ENCODE peak calls at places on chromosome 13, in six cellular contexts. I is stimulated activated CD8-positive, alpha-beta memory T cell treated with anti-CD3 and anti-CD28 coated beads, Interleukin-7, amount 100 ng/mL, for 1 hour; D is A549; K is activated T-helper 1 cell treated with Interleukin-2 at 50 U/mL for 16 hours; U is midbrain; X is type B pancreatic cell. L is an unnamed sample.
A peak's percentile ranks its signal among the peaks of the same experiment; 100 is the strongest.

GRCh38 chr13:24052547-24052981 is 108.0 kb upstream of the SPATA13 start:
- DNase-seq in U (no peak), X (no peak), I (no peak), D (no peak), K (no peak), L (no peak)

GRCh38 chr13:107993239-107993948 is 221.9 kb downstream of the LIG4 start:
- DNase-seq in D (no peak), X (no peak), K (no peak), U (no peak), I (no peak), L (no peak)

GRCh38 chr13:106173346-106173745 is 362.1 kb downstream of the EFNB2 start:
- DNase-seq in I (no peak), D (no peak), X (no peak), U (no peak), K (no peak), L (no peak)

GRCh38 chr13:52414963-52415362 is 9.0 kb upstream of the THSD1 start:
- DNase-seq in D (no peak), U (no peak), K (no peak), I (no peak), X (no peak), L (no peak)

GRCh38 chr13:24744247-24744646 is 19.7 kb upstream of the RNF17 start:
- DNase-seq in I (no peak), K (no peak), D (no peak), X (no peak), U (no peak), L (no peak)

GRCh38 chr13:107964356-107964755 is 251.0 kb downstream of the LIG4 start:
- DNase-seq in D (no peak), I (no peak), K (no peak), X (no peak), U (no peak), L (peak; percentile 75)

GRCh38 chr13:40615619-40616018 is 50.8 kb downstream of the FOXO1 start:
- DNase-seq in I (no peak), D (no peak), K (no peak), X (no peak), U (no peak), L (no peak)

GRCh38 chr13:102567857-102568256 is 28.9 kb upstream of the TPP2 start:
- DNase-seq in I (no peak), X (no peak), D (no peak), K (no peak), U (no peak), L (no peak)

GRCh38 chr13:100394005-100394695 is 194.4 kb downstream of the GGACT start:
- DNase-seq in D (no peak), K (no peak), I (no peak), U (no peak), X (no peak), L (no peak)

GRCh38 chr13:73171926-73172325 is 113.1 kb downstream of the KLF5 start:
- DNase-seq in X (no peak), I (no peak), D (no peak), U (no peak), K (no peak), L (no peak)

GRCh38 chr13:35953537-35954206 is 177.5 kb downstream of the DCLK1 start:
- DNase-seq in X (no peak), D (peak; percentile 7), K (no peak), I (no peak), U (peak; percentile 95), L (peak; percentile 82)

GRCh38 chr13:18943721-18944391 is 237.8 kb downstream of the TUBA3C start:
- DNase-seq in I (no peak), X (no peak), U (no peak), K (no peak), D (no peak), L (no peak)

GRCh38 chr13:111394211-111394922 is 73.9 kb downstream of the TEX29 start:
- DNase-seq in D (no peak), X (peak; percentile 53), U (no peak), K (no peak), I (no peak), L (no peak)

GRCh38 chr13:112225429-112226090 is 150.6 kb upstream of the SPACA7 start:
- DNase-seq in D (no peak), I (no peak), X (no peak), U (no peak), K (no peak), L (no peak)

GRCh38 chr13:30551194-30551593 is 66.5 kb upstream of the USPL1 start:
- DNase-seq in K (no peak), X (no peak), I (no peak), D (no peak), U (peak; percentile 26), L (no peak)